ENCODE peak calls at places on chromosomes 11 and 22, in seven cellular contexts. C, Z, I, S, Q, P and H are unnamed samples.

GRCh38 chr11:57294225-57295131 is 30.3 kb downstream of the TNKS1BP1 start:
- DNase-seq in C (no peak), Z (no peak), I (no peak), S (no peak), Q (no peak), P (no peak), H (no peak)

GRCh38 chr22:40289991-40290459 is 56.3 kb upstream of the ADSL start:
- DNase-seq in C (peak; percentile 39), Z (no peak), I (peak; percentile 52), S (no peak), Q (no peak), P (no peak), H (peak; percentile 55)

GRCh38 chr11:77087723-77088225 is 14.9 kb upstream of the OMP start:
- DNase-seq in C (no peak), Z (no peak), I (no peak), S (no peak), Q (no peak), P (no peak), H (no peak)

GRCh38 chr11:362642-363442 is 6.5 kb upstream of the B4GALNT4 start:
- DNase-seq in C (no peak), Z (no peak), I (no peak), S (no peak), Q (no peak), P (no peak), H (no peak)

GRCh38 chr22:20239951-20240773 is 28.0 kb downstream of the RTN4R start:
- DNase-seq in C (no peak), Z (no peak), I (no peak), S (no peak), Q (no peak), P (no peak), H (no peak)

GRCh38 chr11:91837649-91838330 is 386.8 kb upstream of the FAT3 start:
- DNase-seq in C (no peak), Z (no peak), I (no peak), S (no peak), Q (no peak), P (no peak), H (no peak)

GRCh38 chr22:31917227-31917921 is 27.0 kb upstream of the YWHAH start:
- DNase-seq in C (no peak), Z (peak; percentile 58), I (no peak), S (no peak), Q (no peak), P (no peak), H (peak; percentile 49)

GRCh38 chr11:94131363-94132115 is 2.9 kb downstream of the PANX1 start:
- DNase-seq in C (no peak), Z (no peak), I (no peak), S (no peak), Q (peak; percentile 42), P (no peak), H (no peak)

GRCh38 chr11:111088872-111089271 is 156.7 kb upstream of the POU2AF2 start:
- DNase-seq in C (no peak), Z (no peak), I (no peak), S (no peak), Q (no peak), P (no peak), H (no peak)

GRCh38 chr22:49812838-49813237 is 14.8 kb downstream of the BRD1 start:
- DNase-seq in C (no peak), Z (no peak), I (no peak), S (no peak), Q (peak; percentile 29), P (no peak), H (no peak)

GRCh38 chr22:19797086-19797485 is 36.5 kb downstream of the TBX1 start:
- DNase-seq in C (no peak), Z (no peak), I (no peak), S (no peak), Q (no peak), P (no peak), H (no peak)

GRCh38 chr11:119258180-119258579 is 52.0 kb downstream of the CBL start:
- DNase-seq in C (no peak), Z (peak; percentile 29), I (no peak), S (no peak), Q (no peak), P (no peak), H (no peak)

GRCh38 chr11:31110825-31111224 is 258.7 kb downstream of the DCDC1 start:
- DNase-seq in C (no peak), Z (no peak), I (no peak), S (no peak), Q (no peak), P (no peak), H (no peak)

GRCh38 chr22:38106814-38107578 is 3.5 kb downstream of the BAIAP2L2 start:
- DNase-seq in C (no peak), Z (no peak), I (no peak), S (no peak), Q (no peak), P (no peak), H (no peak)

GRCh38 chr11:34134765-34135164 is 29.3 kb downstream of the NAT10 start:
- DNase-seq in C (no peak), Z (no peak), I (no peak), S (no peak), Q (no peak), P (no peak), H (no peak)

GRCh38 chr11:12377106-12377823 is at the start of gene PARVA:
- DNase-seq in C (peak; percentile 57), Z (no peak), I (no peak), S (peak; percentile 41), Q (peak; percentile 59), P (peak; percentile 65), H (no peak)

GRCh38 chr11:107018274-107018901 is at the start of gene GUCY1A2:
- DNase-seq in C (no peak), Z (no peak), I (no peak), S (no peak), Q (peak; percentile 18), P (no peak), H (no peak)

GRCh38 chr22:45263790-45264269 is 20.9 kb upstream of the UPK3A start:
- DNase-seq in C (peak; percentile 61), Z (peak; percentile 65), I (no peak), S (peak; percentile 61), Q (peak; percentile 78), P (peak; percentile 81), H (peak; percentile 86)

GRCh38 chr22:38088723-38089473 is 4.9 kb upstream of the SLC16A8 start:
- DNase-seq in C (no peak), Z (no peak), I (no peak), S (no peak), Q (no peak), P (no peak), H (no peak)

GRCh38 chr11:121722431-121723256 is 269.9 kb upstream of the SORL1-AS1 start:
- DNase-seq in C (peak; percentile 84), Z (no peak), I (no peak), S (peak; percentile 32), Q (peak; percentile 47), P (peak; percentile 64), H (no peak)

GRCh38 chr11:72719144-72719543 is 33.1 kb downstream of the ARAP1 start:
- DNase-seq in C (no peak), Z (no peak), I (no peak), S (peak; percentile 5), Q (no peak), P (no peak), H (no peak)

GRCh38 chr11:57936050-57936418 is 87.6 kb upstream of the OR9Q1 start:
- DNase-seq in C (no peak), Z (no peak), I (no peak), S (no peak), Q (no peak), P (no peak), H (no peak)

GRCh38 chr11:32487270-32487669 is 51.9 kb upstream of the WT1 start:
- DNase-seq in C (no peak), Z (no peak), I (no peak), S (no peak), Q (no peak), P (peak; percentile 13), H (no peak)

DNA sequence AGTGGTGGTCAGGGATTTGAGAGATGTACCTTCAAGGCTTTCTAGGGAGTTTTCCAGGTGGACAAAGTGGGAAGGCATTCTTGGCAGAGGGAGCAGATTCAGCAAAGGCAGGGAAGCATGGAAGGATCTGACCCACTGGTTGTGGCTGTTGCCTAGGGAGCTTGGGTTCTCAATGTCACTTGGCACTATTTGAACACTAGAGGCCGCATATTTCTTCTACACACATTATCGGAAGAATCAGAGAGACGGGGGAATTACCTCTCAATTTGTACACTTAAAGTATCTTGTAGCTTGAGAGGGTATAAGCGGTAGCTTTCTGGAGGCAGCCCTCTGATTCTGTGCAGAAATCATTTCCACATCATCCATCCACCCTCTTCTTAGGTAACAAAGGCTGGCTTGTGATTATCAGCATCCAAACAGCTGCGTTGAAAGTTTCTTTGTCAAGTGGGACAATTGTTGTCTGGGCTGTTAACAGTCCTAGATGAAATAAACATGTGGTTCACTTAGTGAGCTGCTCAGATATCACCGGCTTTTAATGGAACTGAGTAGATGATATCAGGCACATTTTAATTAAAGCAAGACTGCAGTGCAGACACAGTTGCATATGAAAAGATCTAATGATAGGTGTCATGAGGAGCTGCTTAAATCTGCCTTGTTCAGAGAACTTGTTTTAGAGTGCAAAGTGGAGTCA is 2.6 kb downstream of the NELL1 start:
- DNase-seq in C (no peak), Z (no peak), I (no peak), S (no peak), Q (no peak), P (no peak), H (peak; percentile 38)
- TF ChIP-seq CTCF in C (peak; percentile 29), Z (peak; percentile 10), I (no peak), S (no peak), Q (no peak), P (no peak), H (no peak)

DNA sequence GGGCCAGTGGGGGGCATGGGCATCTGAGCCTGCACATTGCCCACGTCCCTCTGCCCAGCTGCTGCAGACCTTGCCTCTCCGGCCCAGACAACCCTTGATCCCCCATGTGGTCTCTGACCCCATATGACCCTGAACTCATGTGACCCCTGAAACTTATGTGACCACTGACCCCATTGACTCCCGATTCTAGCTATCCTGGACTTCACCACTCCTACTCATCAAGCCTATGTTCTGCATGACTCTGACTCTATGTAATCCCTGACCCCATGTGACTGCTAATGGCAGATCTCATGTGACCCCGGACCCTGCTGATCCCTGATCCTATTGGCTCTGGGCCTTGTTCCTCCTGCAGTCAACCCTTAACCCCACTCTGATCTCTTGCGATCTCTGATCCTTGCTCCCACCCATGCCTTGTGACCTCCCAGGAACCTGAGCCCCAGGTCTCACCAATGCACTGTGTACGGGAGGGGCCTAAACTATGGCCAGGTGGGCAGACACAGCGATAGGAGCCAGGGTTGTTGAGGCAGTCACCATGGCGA is 5.7 kb downstream of the LTBP3 start:
- DNase-seq in C (no peak), Z (peak; percentile 19), I (no peak), S (no peak), Q (no peak), P (no peak), H (no peak)
- TF ChIP-seq CTCF in C (no peak), Z (peak; percentile 51), I (peak; percentile 7), S (no peak), Q (no peak), P (no peak), H (no peak)

GRCh38 chr11:75241036-75241905 is 697 bp downstream of the TPBGL start:
- DNase-seq in C (peak; percentile 74), Z (peak; percentile 49), I (peak; percentile 77), S (peak; percentile 18), Q (peak; percentile 90), P (peak; percentile 93), H (peak; percentile 99)
- TF ChIP-seq CTCF in C (peak; percentile 57), Z (peak; percentile 58), I (peak; percentile 77), S (peak; percentile 50), Q (peak; percentile 100), P (peak; percentile 93), H (peak; percentile 100)

DNA sequence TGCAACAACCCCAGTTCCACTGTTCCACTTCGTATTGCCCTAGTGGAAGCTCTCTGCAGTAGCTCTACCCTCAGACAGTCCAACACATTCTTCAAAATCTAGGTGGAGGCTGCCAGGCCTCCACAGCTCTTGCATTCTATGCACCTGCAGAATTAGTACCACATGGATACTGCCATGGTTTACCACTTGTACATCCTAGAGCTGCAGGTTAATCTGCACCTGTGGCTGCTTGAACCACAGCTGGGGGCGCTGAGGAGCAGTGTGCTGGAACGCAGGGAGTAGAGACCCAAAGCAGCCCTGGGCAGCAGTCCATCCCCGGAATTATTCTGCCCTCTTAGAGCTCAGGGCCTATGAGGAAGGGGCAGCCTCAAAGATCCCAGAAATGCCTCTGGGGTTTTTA is 4.3 kb upstream of the CTSC start:
- DNase-seq in C (no peak), Z (peak; percentile 24), I (no peak), S (no peak), Q (no peak), P (no peak), H (no peak)
- TF ChIP-seq CTCF in C (no peak), Z (peak; percentile 41), I (no peak), S (no peak), Q (no peak), P (no peak), H (no peak)